ENCODE peak calls at places on chromosomes 5 and 9, in ten cellular contexts. One of them, this sample, is unnamed.

GRCh38 chr5:172166030-172166429 is 22.0 kb downstream of the STK10 start:
- DNase-seq in stimulated activated naive CD4-positive, alpha-beta T cell: no peak
- DNase-seq in brain microvascular endothelial cell: no peak
- DNase-seq in H54: no peak
- DNase-seq in activated T-helper 1 cell treated with Interleukin-2 at 50 U/mL for 16 hours: no peak
- DNase-seq in kidney glomerular epithelial cell: no peak
- DNase-seq in fibroblast of lung: no peak
- DNase-seq in HCT116: no peak
- DNase-seq in osteoblast: peak
- DNase-seq in neuronal stem cell: no peak
- DNase-seq in this sample: no peak

GRCh38 chr9:36530224-36530623 is 42.5 kb upstream of the MELK start:
- DNase-seq in kidney glomerular epithelial cell: no peak
- DNase-seq in H54: no peak
- DNase-seq in neuronal stem cell: no peak
- DNase-seq in activated T-helper 1 cell treated with Interleukin-2 at 50 U/mL for 16 hours: no peak
- DNase-seq in HCT116: no peak
- DNase-seq in osteoblast: no peak
- DNase-seq in stimulated activated naive CD4-positive, alpha-beta T cell: no peak
- DNase-seq in fibroblast of lung: no peak
- DNase-seq in brain microvascular endothelial cell: no peak
- DNase-seq in this sample: no peak

GRCh38 chr5:143101740-143102386 is 301.6 kb downstream of the NR3C1 start:
- DNase-seq in HCT116: no peak
- DNase-seq in kidney glomerular epithelial cell: no peak
- DNase-seq in fibroblast of lung: no peak
- DNase-seq in neuronal stem cell: no peak
- DNase-seq in stimulated activated naive CD4-positive, alpha-beta T cell: no peak
- DNase-seq in brain microvascular endothelial cell: no peak
- DNase-seq in H54: no peak
- DNase-seq in osteoblast: no peak
- DNase-seq in activated T-helper 1 cell treated with Interleukin-2 at 50 U/mL for 16 hours: no peak
- DNase-seq in this sample: no peak

GRCh38 chr5:35681911-35682310 is 64.2 kb downstream of the SPEF2 start:
- DNase-seq in stimulated activated naive CD4-positive, alpha-beta T cell: no peak
- DNase-seq in kidney glomerular epithelial cell: no peak
- DNase-seq in neuronal stem cell: no peak
- DNase-seq in H54: no peak
- DNase-seq in osteoblast: no peak
- DNase-seq in brain microvascular endothelial cell: no peak
- DNase-seq in activated T-helper 1 cell treated with Interleukin-2 at 50 U/mL for 16 hours: no peak
- DNase-seq in HCT116: no peak
- DNase-seq in fibroblast of lung: no peak
- DNase-seq in this sample: no peak

GRCh38 chr9:106878081-106878837 is 15.3 kb downstream of the ZNF462 start:
- DNase-seq in neuronal stem cell: no peak
- DNase-seq in HCT116: no peak
- DNase-seq in stimulated activated naive CD4-positive, alpha-beta T cell: no peak
- DNase-seq in osteoblast: no peak
- DNase-seq in kidney glomerular epithelial cell: no peak
- DNase-seq in fibroblast of lung: no peak
- DNase-seq in activated T-helper 1 cell treated with Interleukin-2 at 50 U/mL for 16 hours: no peak
- DNase-seq in brain microvascular endothelial cell: no peak
- DNase-seq in H54: no peak
- DNase-seq in this sample: no peak

GRCh38 chr5:174520420-174521396 is 203.7 kb upstream of the MSX2 start:
- DNase-seq in activated T-helper 1 cell treated with Interleukin-2 at 50 U/mL for 16 hours: no peak
- DNase-seq in osteoblast: peak
- DNase-seq in stimulated activated naive CD4-positive, alpha-beta T cell: no peak
- DNase-seq in fibroblast of lung: peak
- DNase-seq in neuronal stem cell: peak
- DNase-seq in HCT116: peak
- DNase-seq in kidney glomerular epithelial cell: no peak
- DNase-seq in brain microvascular endothelial cell: no peak
- DNase-seq in H54: no peak
- DNase-seq in this sample: no peak

GRCh38 chr5:154422298-154422697 is 23.5 kb upstream of the SAP30L start:
- DNase-seq in HCT116: no peak
- DNase-seq in kidney glomerular epithelial cell: no peak
- DNase-seq in activated T-helper 1 cell treated with Interleukin-2 at 50 U/mL for 16 hours: no peak
- DNase-seq in brain microvascular endothelial cell: no peak
- DNase-seq in H54: no peak
- DNase-seq in osteoblast: no peak
- DNase-seq in fibroblast of lung: no peak
- DNase-seq in neuronal stem cell: no peak
- DNase-seq in stimulated activated naive CD4-positive, alpha-beta T cell: no peak
- DNase-seq in this sample: no peak

GRCh38 chr9:34338664-34339063 is 9.3 kb downstream of the NUDT2 start:
- DNase-seq in kidney glomerular epithelial cell: no peak
- DNase-seq in osteoblast: no peak
- DNase-seq in HCT116: no peak
- DNase-seq in brain microvascular endothelial cell: no peak
- DNase-seq in H54: no peak
- DNase-seq in activated T-helper 1 cell treated with Interleukin-2 at 50 U/mL for 16 hours: no peak
- DNase-seq in stimulated activated naive CD4-positive, alpha-beta T cell: no peak
- DNase-seq in neuronal stem cell: no peak
- DNase-seq in fibroblast of lung: no peak
- DNase-seq in this sample: no peak

GRCh38 chr5:93595420-93596136 is 12.6 kb downstream of the NR2F1 start:
- DNase-seq in kidney glomerular epithelial cell: no peak
- DNase-seq in osteoblast: no peak
- DNase-seq in brain microvascular endothelial cell: no peak
- DNase-seq in neuronal stem cell: no peak
- DNase-seq in activated T-helper 1 cell treated with Interleukin-2 at 50 U/mL for 16 hours: no peak
- DNase-seq in stimulated activated naive CD4-positive, alpha-beta T cell: no peak
- DNase-seq in HCT116: no peak
- DNase-seq in fibroblast of lung: no peak
- DNase-seq in H54: no peak
- DNase-seq in this sample: no peak

GRCh38 chr9:6106576-6107339 is 91.3 kb upstream of the RANBP6 start:
- DNase-seq in osteoblast: peak
- DNase-seq in HCT116: peak
- DNase-seq in kidney glomerular epithelial cell: peak
- DNase-seq in fibroblast of lung: peak
- DNase-seq in H54: peak
- DNase-seq in brain microvascular endothelial cell: peak
- DNase-seq in activated T-helper 1 cell treated with Interleukin-2 at 50 U/mL for 16 hours: no peak
- DNase-seq in neuronal stem cell: peak
- DNase-seq in stimulated activated naive CD4-positive, alpha-beta T cell: no peak
- DNase-seq in this sample: no peak

GRCh38 chr5:89037090-89037489 is 154.1 kb upstream of the MEF2C start:
- DNase-seq in HCT116: no peak
- DNase-seq in activated T-helper 1 cell treated with Interleukin-2 at 50 U/mL for 16 hours: no peak
- DNase-seq in brain microvascular endothelial cell: peak
- DNase-seq in H54: peak
- DNase-seq in kidney glomerular epithelial cell: no peak
- DNase-seq in neuronal stem cell: no peak
- DNase-seq in osteoblast: no peak
- DNase-seq in stimulated activated naive CD4-positive, alpha-beta T cell: no peak
- DNase-seq in fibroblast of lung: peak
- DNase-seq in this sample: no peak

GRCh38 chr9:20989923-20990341 is 41.5 kb downstream of the HACD4 start:
- DNase-seq in HCT116: no peak
- DNase-seq in activated T-helper 1 cell treated with Interleukin-2 at 50 U/mL for 16 hours: no peak
- DNase-seq in fibroblast of lung: peak
- DNase-seq in stimulated activated naive CD4-positive, alpha-beta T cell: no peak
- DNase-seq in kidney glomerular epithelial cell: no peak
- DNase-seq in neuronal stem cell: no peak
- DNase-seq in brain microvascular endothelial cell: no peak
- DNase-seq in H54: no peak
- DNase-seq in osteoblast: peak
- DNase-seq in this sample: peak

GRCh38 chr9:136804509-136805206 is 3.1 kb upstream of the RABL6 start:
- DNase-seq in HCT116: no peak
- DNase-seq in neuronal stem cell: no peak
- DNase-seq in kidney glomerular epithelial cell: no peak
- DNase-seq in brain microvascular endothelial cell: no peak
- DNase-seq in H54: no peak
- DNase-seq in stimulated activated naive CD4-positive, alpha-beta T cell: no peak
- DNase-seq in activated T-helper 1 cell treated with Interleukin-2 at 50 U/mL for 16 hours: no peak
- DNase-seq in fibroblast of lung: no peak
- DNase-seq in osteoblast: peak
- DNase-seq in this sample: peak

GRCh38 chr5:57538341-57538955 is 55.8 kb upstream of the ACTBL2 start:
- DNase-seq in kidney glomerular epithelial cell: peak
- DNase-seq in activated T-helper 1 cell treated with Interleukin-2 at 50 U/mL for 16 hours: no peak
- DNase-seq in brain microvascular endothelial cell: peak
- DNase-seq in H54: peak
- DNase-seq in HCT116: no peak
- DNase-seq in fibroblast of lung: peak
- DNase-seq in stimulated activated naive CD4-positive, alpha-beta T cell: no peak
- DNase-seq in osteoblast: peak
- DNase-seq in neuronal stem cell: no peak
- DNase-seq in this sample: no peak

GRCh38 chr9:106861585-106862114 is 1.3 kb upstream of the ZNF462 start:
- DNase-seq in stimulated activated naive CD4-positive, alpha-beta T cell: no peak
- DNase-seq in osteoblast: peak
- DNase-seq in brain microvascular endothelial cell: no peak
- DNase-seq in kidney glomerular epithelial cell: no peak
- DNase-seq in HCT116: no peak
- DNase-seq in fibroblast of lung: peak
- DNase-seq in neuronal stem cell: no peak
- DNase-seq in H54: no peak
- DNase-seq in activated T-helper 1 cell treated with Interleukin-2 at 50 U/mL for 16 hours: no peak
- DNase-seq in this sample: no peak

GRCh38 chr5:94785111-94785510 is 166.6 kb downstream of the SLF1 start:
- DNase-seq in HCT116: no peak
- DNase-seq in activated T-helper 1 cell treated with Interleukin-2 at 50 U/mL for 16 hours: no peak
- DNase-seq in brain microvascular endothelial cell: no peak
- DNase-seq in H54: no peak
- DNase-seq in osteoblast: no peak
- DNase-seq in neuronal stem cell: no peak
- DNase-seq in fibroblast of lung: no peak
- DNase-seq in kidney glomerular epithelial cell: no peak
- DNase-seq in stimulated activated naive CD4-positive, alpha-beta T cell: no peak
- DNase-seq in this sample: no peak

GRCh38 chr5:39446231-39446630 is 21.5 kb upstream of the DAB2 start:
- DNase-seq in kidney glomerular epithelial cell: no peak
- DNase-seq in HCT116: no peak
- DNase-seq in H54: no peak
- DNase-seq in brain microvascular endothelial cell: no peak
- DNase-seq in fibroblast of lung: no peak
- DNase-seq in stimulated activated naive CD4-positive, alpha-beta T cell: no peak
- DNase-seq in osteoblast: no peak
- DNase-seq in activated T-helper 1 cell treated with Interleukin-2 at 50 U/mL for 16 hours: no peak
- DNase-seq in neuronal stem cell: no peak
- DNase-seq in this sample: no peak

GRCh38 chr9:126957687-126958053 is 43.1 kb downstream of the RALGPS1 start:
- DNase-seq in stimulated activated naive CD4-positive, alpha-beta T cell: no peak
- DNase-seq in activated T-helper 1 cell treated with Interleukin-2 at 50 U/mL for 16 hours: no peak
- DNase-seq in HCT116: peak
- DNase-seq in kidney glomerular epithelial cell: peak
- DNase-seq in fibroblast of lung: peak
- DNase-seq in neuronal stem cell: no peak
- DNase-seq in H54: peak
- DNase-seq in osteoblast: no peak
- DNase-seq in brain microvascular endothelial cell: peak
- DNase-seq in this sample: no peak

GRCh38 chr5:142427529-142427928 is 102.7 kb upstream of the SPRY4 start:
- DNase-seq in brain microvascular endothelial cell: no peak
- DNase-seq in kidney glomerular epithelial cell: no peak
- DNase-seq in stimulated activated naive CD4-positive, alpha-beta T cell: no peak
- DNase-seq in osteoblast: no peak
- DNase-seq in fibroblast of lung: no peak
- DNase-seq in neuronal stem cell: no peak
- DNase-seq in activated T-helper 1 cell treated with Interleukin-2 at 50 U/mL for 16 hours: no peak
- DNase-seq in H54: no peak
- DNase-seq in HCT116: no peak
- DNase-seq in this sample: no peak

GRCh38 chr5:119290161-119290569 is 65.7 kb upstream of the TNFAIP8 start:
- DNase-seq in brain microvascular endothelial cell: peak
- DNase-seq in H54: no peak
- DNase-seq in fibroblast of lung: peak
- DNase-seq in kidney glomerular epithelial cell: no peak
- DNase-seq in stimulated activated naive CD4-positive, alpha-beta T cell: no peak
- DNase-seq in HCT116: no peak
- DNase-seq in activated T-helper 1 cell treated with Interleukin-2 at 50 U/mL for 16 hours: no peak
- DNase-seq in osteoblast: no peak
- DNase-seq in neuronal stem cell: no peak
- DNase-seq in this sample: no peak

GRCh38 chr5:169265888-169266287 is 35.1 kb downstream of the SLIT3 start:
- DNase-seq in brain microvascular endothelial cell: no peak
- DNase-seq in HCT116: no peak
- DNase-seq in H54: peak
- DNase-seq in fibroblast of lung: no peak
- DNase-seq in stimulated activated naive CD4-positive, alpha-beta T cell: no peak
- DNase-seq in kidney glomerular epithelial cell: no peak
- DNase-seq in activated T-helper 1 cell treated with Interleukin-2 at 50 U/mL for 16 hours: no peak
- DNase-seq in osteoblast: no peak
- DNase-seq in neuronal stem cell: no peak
- DNase-seq in this sample: no peak

GRCh38 chr5:174090147-174090546 is 44.6 kb downstream of the NSG2 start:
- DNase-seq in H54: no peak
- DNase-seq in fibroblast of lung: no peak
- DNase-seq in osteoblast: no peak
- DNase-seq in stimulated activated naive CD4-positive, alpha-beta T cell: no peak
- DNase-seq in neuronal stem cell: no peak
- DNase-seq in kidney glomerular epithelial cell: no peak
- DNase-seq in brain microvascular endothelial cell: no peak
- DNase-seq in HCT116: no peak
- DNase-seq in activated T-helper 1 cell treated with Interleukin-2 at 50 U/mL for 16 hours: no peak
- DNase-seq in this sample: no peak

GRCh38 chr5:93349613-93350012 is 231.4 kb downstream of the NR2F1-AS1 start:
- DNase-seq in H54: no peak
- DNase-seq in brain microvascular endothelial cell: peak
- DNase-seq in kidney glomerular epithelial cell: peak
- DNase-seq in HCT116: no peak
- DNase-seq in stimulated activated naive CD4-positive, alpha-beta T cell: no peak
- DNase-seq in fibroblast of lung: peak
- DNase-seq in neuronal stem cell: no peak
- DNase-seq in osteoblast: peak
- DNase-seq in activated T-helper 1 cell treated with Interleukin-2 at 50 U/mL for 16 hours: no peak
- DNase-seq in this sample: no peak

GRCh38 chr9:98039474-98040072 is 17.0 kb upstream of the NANS start:
- DNase-seq in H54: no peak
- DNase-seq in activated T-helper 1 cell treated with Interleukin-2 at 50 U/mL for 16 hours: no peak
- DNase-seq in kidney glomerular epithelial cell: peak
- DNase-seq in fibroblast of lung: peak
- DNase-seq in osteoblast: no peak
- DNase-seq in neuronal stem cell: no peak
- DNase-seq in brain microvascular endothelial cell: no peak
- DNase-seq in HCT116: no peak
- DNase-seq in stimulated activated naive CD4-positive, alpha-beta T cell: no peak
- DNase-seq in this sample: no peak

GRCh38 chr5:64958757-64959391 is 190.1 kb downstream of the CWC27 start:
- DNase-seq in brain microvascular endothelial cell: no peak
- DNase-seq in fibroblast of lung: peak
- DNase-seq in HCT116: peak
- DNase-seq in H54: no peak
- DNase-seq in osteoblast: no peak
- DNase-seq in neuronal stem cell: no peak
- DNase-seq in stimulated activated naive CD4-positive, alpha-beta T cell: no peak
- DNase-seq in activated T-helper 1 cell treated with Interleukin-2 at 50 U/mL for 16 hours: no peak
- DNase-seq in kidney glomerular epithelial cell: peak
- DNase-seq in this sample: no peak

GRCh38 chr9:77013932-77014596 is 5.4 kb upstream of the FOXB2 start:
- DNase-seq in activated T-helper 1 cell treated with Interleukin-2 at 50 U/mL for 16 hours: no peak
- DNase-seq in HCT116: no peak
- DNase-seq in kidney glomerular epithelial cell: no peak
- DNase-seq in stimulated activated naive CD4-positive, alpha-beta T cell: no peak
- DNase-seq in fibroblast of lung: no peak
- DNase-seq in osteoblast: peak
- DNase-seq in H54: no peak
- DNase-seq in brain microvascular endothelial cell: no peak
- DNase-seq in neuronal stem cell: peak
- DNase-seq in this sample: no peak

GRCh38 chr5:138354926-138355378 is 2.5 kb downstream of the KDM3B start:
- DNase-seq in HCT116: no peak
- DNase-seq in stimulated activated naive CD4-positive, alpha-beta T cell: peak
- DNase-seq in osteoblast: peak
- DNase-seq in H54: peak
- DNase-seq in neuronal stem cell: peak
- DNase-seq in brain microvascular endothelial cell: peak
- DNase-seq in fibroblast of lung: peak
- DNase-seq in kidney glomerular epithelial cell: peak
- DNase-seq in activated T-helper 1 cell treated with Interleukin-2 at 50 U/mL for 16 hours: no peak
- DNase-seq in this sample: no peak

GRCh38 chr5:128673970-128674369 is 135.9 kb upstream of the FBN2 start:
- DNase-seq in activated T-helper 1 cell treated with Interleukin-2 at 50 U/mL for 16 hours: no peak
- DNase-seq in neuronal stem cell: peak
- DNase-seq in H54: no peak
- DNase-seq in stimulated activated naive CD4-positive, alpha-beta T cell: no peak
- DNase-seq in kidney glomerular epithelial cell: no peak
- DNase-seq in brain microvascular endothelial cell: no peak
- DNase-seq in HCT116: no peak
- DNase-seq in osteoblast: no peak
- DNase-seq in fibroblast of lung: no peak
- DNase-seq in this sample: no peak

This sample was measured in left lung.